ENCODE peak calls at places on chromosomes 13 and 19, in six cellular contexts. W is A549, X is HepG2, C is GM12878, K is endothelial cell of umbilical vein, Z is K562. R is an unnamed sample.

GRCh38 chr19:51346742-51347141 is 4.8 kb upstream of the VSIG10L start:
- DNase-seq in C (no peak), X (no peak), W (no peak), Z (no peak), K (no peak), R (no peak)

GRCh38 chr19:44890366-44891015 is 563 bp upstream of the TOMM40 start:
- DNase-seq in W (peak), X (peak), Z (peak), K (peak), C (peak), R (peak)

GRCh38 chr19:18764591-18765051 is 26.5 kb downstream of the COMP start:
- DNase-seq in K (no peak), Z (no peak), X (no peak), W (no peak), C (no peak), R (no peak)

GRCh38 chr13:84917252-84917878 is 881.9 kb downstream of the SLITRK6 start:
- DNase-seq in Z (no peak), C (no peak), W (no peak), X (peak), K (peak), R (peak)

GRCh38 chr13:29362849-29363604 is 232.5 kb downstream of the SLC7A1 start:
- DNase-seq in K (peak), C (peak), X (peak), Z (peak), W (peak), R (peak)

GRCh38 chr13:83498486-83499190 is 383.6 kb downstream of the SLITRK1 start:
- DNase-seq in K (no peak), W (peak), Z (no peak), X (no peak), C (no peak), R (no peak)

GRCh38 chr13:98457053-98457452 is 119.9 kb downstream of the STK24 start:
- DNase-seq in C (no peak), Z (no peak), X (no peak), W (no peak), K (no peak), R (no peak)

GRCh38 chr13:38045278-38046048 is 175.9 kb upstream of the TRPC4 start:
- DNase-seq in K (peak), W (no peak), Z (peak), C (no peak), X (peak), R (peak)

GRCh38 chr13:34863360-34864135 is 78.5 kb upstream of the NBEA start:
- DNase-seq in X (peak), W (peak), K (peak), Z (no peak), C (no peak), R (peak)

GRCh38 chr13:73417012-73417615 is 358.3 kb downstream of the KLF5 start:
- DNase-seq in X (peak), K (no peak), C (no peak), Z (peak), W (peak), R (peak)

GRCh38 chr19:18634612-18635290 is 2.1 kb upstream of the KLHL26 start:
- DNase-seq in W (no peak), C (no peak), Z (no peak), X (peak), K (no peak), R (no peak)

GRCh38 chr19:3053780-3054179 is 8.5 kb downstream of the TLE5 start:
- DNase-seq in X (no peak), W (no peak), K (no peak), C (no peak), Z (no peak), R (no peak)

GRCh38 chr19:16033136-16033530 is 43.2 kb upstream of the TPM4 start:
- DNase-seq in Z (no peak), W (no peak), K (no peak), X (no peak), C (no peak), R (no peak)

GRCh38 chr19:2064788-2065524 is 13.9 kb upstream of the MKNK2 start:
- DNase-seq in X (no peak), C (no peak), Z (no peak), W (no peak), K (no peak), R (no peak)

GRCh38 chr19:28737021-28737525 is 475.9 kb downstream of the UQCRFS1 start:
- DNase-seq in X (peak), K (no peak), W (no peak), Z (peak), C (peak), R (peak)

GRCh38 chr19:49475995-49476880 is 2.2 kb downstream of the FLT3LG start:
- DNase-seq in C (no peak), W (peak), K (peak), X (no peak), Z (peak), R (peak)

GRCh38 chr13:99363391-99363790 is 56.2 kb upstream of the GPR183 start:
- DNase-seq in W (no peak), K (no peak), X (no peak), C (no peak), Z (no peak), R (no peak)

GRCh38 chr19:19096641-19097627 is 33.1 kb downstream of the SLC25A42 start:
- DNase-seq in C (no peak), Z (no peak), K (no peak), W (no peak), X (peak), R (no peak)

GRCh38 chr19:17401628-17402027 is 3.8 kb downstream of the BST2 start:
- DNase-seq in K (no peak), Z (no peak), X (no peak), W (no peak), C (no peak), R (no peak)

GRCh38 chr13:105446197-105446596 is 1089.3 kb downstream of the EFNB2 start:
- DNase-seq in K (no peak), X (no peak), W (no peak), Z (no peak), C (no peak), R (no peak)

GRCh38 chr13:44971656-44972595 is 17.3 kb downstream of the NUFIP1 start:
- DNase-seq in X (no peak), W (no peak), C (no peak), Z (no peak), K (no peak), R (no peak)

GRCh38 chr19:8206147-8207087 is 2.8 kb upstream of the CERS4 start:
- DNase-seq in K (no peak), X (no peak), W (no peak), C (no peak), Z (no peak), R (no peak)

GRCh38 chr13:100300708-100301107 is 211.8 kb downstream of the PCCA start:
- DNase-seq in X (no peak), K (no peak), Z (no peak), C (no peak), W (no peak), R (no peak)

GRCh38 chr19:5691930-5692784 is 2.1 kb downstream of the RPL36 start:
- DNase-seq in Z (peak), W (no peak), X (no peak), C (no peak), K (no peak), R (peak)

GRCh38 chr19:44356383-44357111 is at the start of gene ZNF112:
- DNase-seq in W (peak), K (peak), C (peak), Z (peak), X (peak), R (no peak)

GRCh38 chr19:52949422-52949821 is 13.3 kb downstream of the ZNF816 start:
- DNase-seq in W (no peak), K (no peak), Z (no peak), C (no peak), X (no peak), R (no peak)

GRCh38 chr13:28415994-28416411 is 78.9 kb downstream of the FLT1 start:
- DNase-seq in C (no peak), W (no peak), Z (no peak), K (no peak), X (no peak), R (peak)

GRCh38 chr19:38685666-38686529 is 38.4 kb downstream of the ACTN4 start:
- DNase-seq in K (peak), Z (peak), W (peak), X (peak), C (no peak), R (no peak)

GRCh38 chr19:29543381-29543780 is 17.6 kb downstream of the VSTM2B start:
- DNase-seq in Z (no peak), C (no peak), X (no peak), W (no peak), K (no peak), R (no peak)

GRCh38 chr13:111387026-111387871 is 66.8 kb downstream of the TEX29 start:
- DNase-seq in X (no peak), W (no peak), K (no peak), Z (no peak), C (no peak), R (no peak)

GRCh38 chr13:38391341-38391740 is 41.7 kb downstream of the UFM1 start:
- DNase-seq in X (no peak), W (no peak), Z (no peak), C (no peak), K (no peak), R (no peak)

GRCh38 chr19:18091217-18091608 is 4.5 kb upstream of the IL12RB1 start:
- DNase-seq in K (no peak), W (no peak), X (no peak), Z (peak), C (peak), R (peak)

GRCh38 chr19:17289489-17289888 is 7.8 kb downstream of the ANKLE1 start:
- DNase-seq in Z (peak), X (no peak), C (no peak), K (peak), W (peak), R (peak)

GRCh38 chr13:44801990-44802389 is 187.3 kb downstream of the NUFIP1 start:
- DNase-seq in C (no peak), K (peak), X (no peak), Z (no peak), W (no peak), R (peak)

GRCh38 chr13:41411536-41411935 is 45.8 kb upstream of the RGCC start:
- DNase-seq in Z (peak), C (no peak), X (peak), W (no peak), K (peak), R (peak)

GRCh38 chr13:111992911-111993310 is 74.0 kb upstream of the SOX1 start:
- DNase-seq in C (no peak), W (no peak), K (no peak), X (no peak), Z (no peak), R (no peak)

GRCh38 chr19:30669329-30670010 is 297.3 kb downstream of the ZNF536 start:
- DNase-seq in Z (peak), W (peak), K (peak), X (peak), C (no peak), R (peak)

GRCh38 chr13:70405266-70405665 is 297.0 kb upstream of the KLHL1 start:
- DNase-seq in W (no peak), Z (no peak), C (no peak), X (no peak), K (no peak), R (no peak)

GRCh38 chr13:43432948-43433347 is 353.8 kb downstream of the ENOX1 start:
- DNase-seq in K (no peak), Z (no peak), W (no peak), X (no peak), C (no peak), R (no peak)

GRCh38 chr19:35347930-35348298 is 212 bp downstream of the FFAR1 start:
- DNase-seq in C (no peak), X (no peak), W (no peak), Z (peak), K (no peak), R (no peak)

GRCh38 chr19:35348909-35349611 is 1.4 kb downstream of the FFAR1 start:
- DNase-seq in W (no peak), C (no peak), K (no peak), Z (peak), X (no peak), R (no peak)

GRCh38 chr19:35350591-35350990 is 2.9 kb downstream of the FFAR1 start:
- DNase-seq in K (no peak), X (no peak), Z (no peak), W (no peak), C (no peak), R (no peak)

GRCh38 chr19:35351441-35352176 is 3.9 kb downstream of the FFAR1 start:
- DNase-seq in Z (peak), X (no peak), K (no peak), W (no peak), C (no peak), R (no peak)

DNA sequence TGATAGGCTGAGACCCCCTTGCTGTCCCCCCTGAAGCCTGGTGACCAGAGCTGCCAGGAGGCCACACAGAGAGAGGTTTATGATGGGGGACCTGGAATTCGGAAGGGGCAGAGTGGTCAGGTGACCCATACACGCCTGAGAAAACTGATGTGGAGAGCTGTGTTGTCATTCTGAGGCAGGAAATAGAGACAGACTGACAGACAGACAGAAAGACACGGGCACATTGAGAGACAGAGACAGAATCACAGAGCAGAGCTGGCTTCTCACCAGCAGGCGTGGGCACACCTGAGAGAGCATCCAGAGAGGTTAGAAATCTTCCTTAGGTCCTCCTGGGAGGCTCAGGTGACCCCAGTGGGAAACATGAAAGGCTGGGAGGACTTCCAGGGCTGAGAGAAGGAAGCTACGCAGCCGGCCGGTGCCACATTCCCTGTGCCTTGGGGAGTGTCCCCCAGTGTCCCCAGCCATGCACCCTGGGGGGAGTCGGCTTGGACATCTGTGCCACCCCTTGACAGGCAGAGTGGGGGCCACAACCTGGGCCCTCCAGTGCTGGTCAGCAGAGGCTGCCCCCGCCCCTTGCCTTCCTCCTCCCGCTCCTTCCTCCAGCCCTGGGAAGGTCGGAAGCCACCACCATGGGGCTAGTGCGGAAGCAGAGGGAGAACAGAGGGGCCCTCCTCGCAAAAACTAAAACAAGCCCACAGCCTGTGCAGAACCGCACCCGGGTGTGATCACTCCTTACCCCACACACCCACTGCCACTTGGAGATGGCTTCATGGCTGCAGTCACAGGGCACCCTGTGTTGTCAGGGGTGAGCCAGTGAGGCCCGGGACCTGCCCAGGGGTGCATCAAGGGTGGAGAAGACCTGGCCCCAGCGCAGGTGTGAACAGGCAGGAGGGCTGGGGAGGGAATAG is 2.2 kb downstream of the FFAR1 start:
- DNase-seq in K (no peak), X (no peak), W (no peak), Z (peak), C (no peak), R (no peak)
- TF ChIP-seq MYC in K (no peak), X (no peak), W (no peak), Z (no peak), C (no peak), R (no peak)

DNA sequence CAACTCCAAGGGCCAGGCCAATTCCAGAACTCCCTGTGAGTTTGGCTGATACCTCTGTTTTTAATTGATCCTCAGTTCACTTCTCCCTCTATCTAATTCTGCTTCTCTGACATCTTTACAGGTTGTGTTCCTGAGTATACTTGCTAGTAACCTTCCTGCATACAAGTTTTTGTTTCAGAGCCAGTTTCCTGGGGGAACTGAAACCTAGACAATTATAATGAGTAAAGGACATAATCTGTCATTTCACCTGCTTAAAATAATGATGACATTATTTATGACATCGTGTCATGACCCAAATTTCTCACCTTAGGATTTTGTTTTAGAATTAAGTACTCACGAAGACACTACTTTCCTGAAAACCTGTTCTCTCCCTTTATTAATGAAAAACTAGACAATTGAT is 12.5 kb upstream of the MYCBP2 start:
- DNase-seq in Z (no peak), K (no peak), C (no peak), W (no peak), X (no peak), R (no peak)
- H3K4me3 ChIP-seq in Z (no peak), K (no peak), C (peak), W (no peak), X (no peak), R (no peak)

GRCh38 chr19:12481781-12482504 is 2.7 kb downstream of the ZNF709 start:
- DNase-seq in C (no peak), K (no peak), W (no peak), Z (no peak), X (peak), R (peak)

GRCh38 chr19:12485571-12485970 is 955 bp upstream of the ZNF709 start:
- DNase-seq in Z (no peak), W (no peak), X (peak), C (no peak), K (no peak), R (no peak)

GRCh38 chr19:12484011-12484370 is 625 bp downstream of the ZNF709 start:
- DNase-seq in X (no peak), Z (no peak), C (no peak), K (no peak), W (no peak), R (no peak)

GRCh38 chr19:12482505-12482886 is 2.1 kb downstream of the ZNF709 start:
- DNase-seq in C (peak), K (no peak), X (no peak), Z (no peak), W (no peak), R (peak)

DNA sequence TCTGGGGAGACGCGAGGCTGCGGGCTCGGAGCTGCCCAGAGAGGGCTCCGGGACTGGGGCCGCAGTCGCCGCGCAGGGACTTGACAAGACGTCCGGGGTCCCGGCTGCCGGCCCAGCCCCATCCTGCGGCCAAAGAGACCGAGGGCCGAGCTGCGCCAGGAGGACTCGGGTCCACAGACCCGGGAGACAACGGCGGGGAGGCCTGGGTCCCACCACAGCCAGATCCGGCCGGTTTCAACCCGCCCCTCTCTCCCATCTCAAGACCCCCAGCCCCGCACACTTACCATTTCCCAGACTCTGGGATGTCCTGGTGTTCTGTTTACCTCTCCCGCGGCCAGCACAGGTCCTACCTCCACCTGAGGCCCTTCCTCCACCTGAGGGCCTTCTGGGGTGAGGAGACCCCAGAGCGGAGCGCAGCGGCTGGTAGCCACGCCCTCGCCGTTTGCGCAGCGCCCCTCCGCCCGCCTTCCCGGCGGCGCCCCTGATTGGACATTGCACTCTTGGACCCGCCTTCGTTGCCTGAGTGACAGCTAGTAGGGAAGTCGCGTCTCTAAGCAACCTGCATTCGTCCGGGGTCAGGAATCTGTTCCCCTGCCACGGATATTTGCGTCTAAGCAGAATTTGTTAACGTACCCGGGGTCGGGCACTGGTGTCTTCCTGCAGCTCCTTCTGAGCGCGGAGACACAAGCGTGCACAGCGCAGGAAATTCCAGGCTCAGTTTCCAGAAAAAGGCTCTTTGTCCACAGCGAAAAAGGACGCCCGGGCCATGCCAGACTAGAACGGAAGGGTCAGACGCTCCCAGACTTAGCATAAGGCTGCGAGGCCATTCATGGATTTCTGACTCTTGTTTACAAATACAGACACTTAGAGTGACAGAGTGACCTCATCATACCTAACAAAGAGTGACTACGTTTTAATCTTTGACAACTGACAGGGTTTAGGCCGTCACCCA is at the start of gene ZNF709:
- DNase-seq in W (no peak), Z (peak), C (peak), K (peak), X (peak), R (peak)
- TF ChIP-seq POLR2A in W (no peak), Z (no peak), C (peak), K (peak), X (peak), R (no peak)

DNA sequence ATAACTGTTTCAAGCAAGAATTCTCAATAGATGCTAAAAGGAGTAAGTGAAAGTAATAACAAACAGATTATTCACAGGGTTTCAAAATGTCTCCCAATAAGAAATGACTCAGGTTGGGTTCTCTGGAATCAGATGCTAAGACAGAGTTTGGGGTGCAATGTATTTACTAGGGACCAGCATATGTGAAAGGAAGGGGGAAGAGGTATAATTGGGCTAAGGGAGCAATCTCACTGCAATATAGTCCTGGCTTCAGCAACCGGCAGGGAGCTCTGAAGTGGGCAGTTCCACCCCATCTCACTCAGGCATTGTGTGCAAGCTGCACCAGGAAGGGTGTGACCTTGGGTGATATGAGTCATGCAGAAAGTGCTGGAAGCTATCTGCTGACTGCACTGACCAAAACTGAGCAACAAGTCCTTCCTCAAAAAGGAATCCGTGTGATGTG is 23.4 kb downstream of the ZDHHC20 start:
- DNase-seq in C (peak), X (peak), K (peak), Z (peak), W (peak), R (peak)
- TF ChIP-seq MYC in C (no peak), X (no peak), K (no peak), Z (no peak), W (no peak), R (no peak)

GRCh38 chr19:41755328-41755913 is at the start of gene CEACAM6:
- DNase-seq in Z (no peak), W (peak), K (no peak), C (no peak), X (no peak), R (no peak)
- H3K4me3 ChIP-seq in Z (no peak), W (no peak), K (no peak), C (no peak), X (no peak), R (no peak)

R was measured in NB4.